ENCODE peak calls at places on chromosomes 13 and 19, in ten cellular contexts. G is ascending aorta, S is colonic mucosa, Y is aorta, F is breast epithelium, Z is pancreas, T is astrocyte, L is tibial artery, K is heart left ventricle, V is caudate nucleus. A is an unnamed sample.

GRCh38 chr13:28037399-28037798 is 48.9 kb upstream of the URAD start:
- DNase-seq in G (no peak), S (no peak), Y (no peak), F (no peak), Z (no peak), T (no peak), L (no peak), K (no peak), V (no peak), A (no peak)

GRCh38 chr19:7905298-7905697 is 1.6 kb downstream of the MAP2K7 start:
- DNase-seq in G (no peak), S (no peak), Y (peak), F (no peak), Z (peak), T (no peak), L (no peak), K (no peak), V (no peak), A (no peak)

GRCh38 chr13:107211073-107211472 is 643.1 kb upstream of the ARGLU1 start:
- DNase-seq in G (peak), S (peak), Y (peak), F (peak), Z (peak), T (peak), L (peak), K (no peak), V (peak), A (peak)

GRCh38 chr19:54207908-54208783 is 7.5 kb downstream of the RPS9 start:
- DNase-seq in G (peak), S (peak), Y (peak), F (peak), Z (peak), T (peak), L (no peak), K (peak), V (no peak), A (peak)

GRCh38 chr13:40969169-40969901 is 49.8 kb downstream of the ELF1 start:
- DNase-seq in G (no peak), S (no peak), Y (no peak), F (no peak), Z (no peak), T (no peak), L (no peak), K (no peak), V (no peak), A (no peak)

GRCh38 chr19:49441210-49441959 is at the start of gene SLC17A7:
- DNase-seq in G (peak), S (peak), Y (peak), F (no peak), Z (no peak), T (no peak), L (peak), K (peak), V (no peak), A (no peak)

GRCh38 chr19:2014731-2015610 is 543 bp downstream of the BTBD2 start:
- DNase-seq in G (no peak), S (no peak), Y (no peak), F (no peak), Z (peak), T (no peak), L (peak), K (no peak), V (no peak), A (peak)

GRCh38 chr19:1213391-1214286 is 8.1 kb downstream of the STK11 start:
- DNase-seq in G (peak), S (peak), Y (peak), F (peak), Z (no peak), T (peak), L (peak), K (peak), V (no peak), A (peak)

GRCh38 chr13:21999666-22000065 is 328.8 kb downstream of the FGF9 start:
- DNase-seq in G (no peak), S (no peak), Y (no peak), F (no peak), Z (no peak), T (no peak), L (no peak), K (no peak), V (no peak), A (no peak)

GRCh38 chr19:55487884-55488687 is at the start of gene SSC5D:
- DNase-seq in G (no peak), S (no peak), Y (peak), F (no peak), Z (no peak), T (peak), L (no peak), K (peak), V (no peak), A (no peak)

GRCh38 chr13:26557051-26557392 is 461 bp upstream of the WASF3 start:
- DNase-seq in G (no peak), S (no peak), Y (no peak), F (no peak), Z (no peak), T (no peak), L (no peak), K (no peak), V (no peak), A (no peak)

GRCh38 chr13:37357548-37357947 is 241.0 kb downstream of the POSTN start:
- DNase-seq in G (no peak), S (no peak), Y (no peak), F (no peak), Z (no peak), T (no peak), L (no peak), K (no peak), V (no peak), A (no peak)

GRCh38 chr19:47723573-47723923 is 10.3 kb downstream of the EHD2 start:
- DNase-seq in G (peak), S (no peak), Y (peak), F (peak), Z (peak), T (peak), L (peak), K (peak), V (no peak), A (peak)

GRCh38 chr13:84296386-84296785 is 414.1 kb upstream of the SLITRK1 start:
- DNase-seq in G (no peak), S (no peak), Y (no peak), F (no peak), Z (no peak), T (peak), L (no peak), K (no peak), V (no peak), A (no peak)

GRCh38 chr19:18731562-18732008 is 48.1 kb downstream of the CRTC1 start:
- DNase-seq in G (no peak), S (no peak), Y (no peak), F (no peak), Z (no peak), T (peak), L (no peak), K (peak), V (no peak), A (no peak)

GRCh38 chr19:6536138-6536671 is 5.4 kb downstream of the TNFSF9 start:
- DNase-seq in G (peak), S (peak), Y (peak), F (peak), Z (no peak), T (peak), L (no peak), K (no peak), V (peak), A (peak)

GRCh38 chr13:113182046-113182445 is 23.6 kb downstream of the PROZ start:
- DNase-seq in G (no peak), S (no peak), Y (no peak), F (no peak), Z (no peak), T (peak), L (no peak), K (no peak), V (no peak), A (no peak)

GRCh38 chr19:12834418-12834943 is at the start of gene RTBDN:
- DNase-seq in G (no peak), S (no peak), Y (no peak), F (no peak), Z (no peak), T (no peak), L (no peak), K (no peak), V (no peak), A (no peak)

GRCh38 chr19:23436944-23437343 is 41.7 kb upstream of the ZNF91 start:
- DNase-seq in G (no peak), S (no peak), Y (no peak), F (no peak), Z (no peak), T (no peak), L (no peak), K (no peak), V (no peak), A (no peak)

GRCh38 chr13:38979891-38980627 is 10.6 kb downstream of the STOML3 start:
- DNase-seq in G (no peak), S (no peak), Y (no peak), F (no peak), Z (no peak), T (no peak), L (no peak), K (no peak), V (no peak), A (no peak)

GRCh38 chr19:35299523-35300339 is 7.8 kb downstream of the MAG start:
- DNase-seq in G (no peak), S (no peak), Y (no peak), F (no peak), Z (no peak), T (no peak), L (no peak), K (no peak), V (peak), A (no peak)

DNA sequence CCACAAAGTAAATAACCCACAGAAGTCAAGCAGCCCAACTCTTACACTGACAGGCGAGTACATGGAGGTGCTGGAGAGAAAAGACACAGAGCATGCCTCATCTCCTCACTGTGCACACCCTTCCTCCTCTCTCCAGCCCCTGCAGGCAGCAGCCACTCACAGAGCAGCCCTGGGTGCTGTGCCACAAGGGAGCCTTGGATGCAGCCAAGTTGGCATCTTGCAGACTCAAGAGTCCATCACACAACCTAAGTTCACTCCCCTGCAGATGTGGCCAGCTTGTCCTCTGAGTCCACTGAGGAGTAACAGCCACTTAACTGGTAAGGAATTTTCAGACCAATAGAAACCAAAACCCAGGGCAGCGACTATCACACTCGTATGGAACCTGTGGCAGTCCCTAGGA is 47.4 kb downstream of the BRD4 start:
- DNase-seq in G (no peak), S (no peak), Y (no peak), F (no peak), Z (no peak), T (no peak), L (no peak), K (no peak), V (no peak), A (no peak)
- H3K27ac ChIP-seq in G (no peak), S (no peak), Y (no peak), F (peak), Z (no peak), T (no peak), L (peak), K (no peak), V (no peak), A (no peak)

GRCh38 chr19:58555920-58556632 is 1.2 kb upstream of the CHMP2A start:
- DNase-seq in G (peak), S (peak), Y (peak), F (no peak), Z (peak), T (no peak), L (peak), K (no peak), V (no peak), A (no peak)
- H3K27ac ChIP-seq in G (peak), S (no peak), Y (no peak), F (peak), Z (no peak), T (no peak), L (peak), K (peak), V (no peak), A (peak)

GRCh38 chr13:86006317-86006716 is 207.1 kb upstream of the SLITRK6 start:
- DNase-seq in G (no peak), S (no peak), Y (no peak), F (no peak), Z (no peak), T (no peak), L (no peak), K (no peak), V (no peak), A (no peak)
- H3K27ac ChIP-seq in G (no peak), S (no peak), Y (no peak), F (no peak), Z (no peak), T (no peak), L (no peak), K (no peak), V (no peak), A (no peak)

GRCh38 chr13:74773263-74773662 is 639.1 kb upstream of the KLF12 start:
- DNase-seq in G (no peak), S (no peak), Y (no peak), F (no peak), Z (no peak), T (no peak), L (no peak), K (no peak), V (no peak), A (no peak)
- H3K27ac ChIP-seq in G (no peak), S (no peak), Y (no peak), F (no peak), Z (no peak), T (no peak), L (no peak), K (no peak), V (no peak), A (no peak)

GRCh38 chr13:60584976-60585375 is 188.0 kb downstream of the TDRD3 start:
- DNase-seq in G (no peak), S (no peak), Y (peak), F (no peak), Z (no peak), T (peak), L (no peak), K (no peak), V (no peak), A (no peak)
- H3K27ac ChIP-seq in G (no peak), S (no peak), Y (no peak), F (peak), Z (no peak), T (peak), L (no peak), K (no peak), V (no peak), A (no peak)

GRCh38 chr13:97234236-97234635 is 12.1 kb downstream of the MBNL2 start:
- DNase-seq in G (no peak), S (peak), Y (no peak), F (no peak), Z (no peak), T (no peak), L (no peak), K (no peak), V (no peak), A (no peak)
- H3K27ac ChIP-seq in G (no peak), S (peak), Y (no peak), F (peak), Z (no peak), T (no peak), L (no peak), K (peak), V (no peak), A (peak)

DNA sequence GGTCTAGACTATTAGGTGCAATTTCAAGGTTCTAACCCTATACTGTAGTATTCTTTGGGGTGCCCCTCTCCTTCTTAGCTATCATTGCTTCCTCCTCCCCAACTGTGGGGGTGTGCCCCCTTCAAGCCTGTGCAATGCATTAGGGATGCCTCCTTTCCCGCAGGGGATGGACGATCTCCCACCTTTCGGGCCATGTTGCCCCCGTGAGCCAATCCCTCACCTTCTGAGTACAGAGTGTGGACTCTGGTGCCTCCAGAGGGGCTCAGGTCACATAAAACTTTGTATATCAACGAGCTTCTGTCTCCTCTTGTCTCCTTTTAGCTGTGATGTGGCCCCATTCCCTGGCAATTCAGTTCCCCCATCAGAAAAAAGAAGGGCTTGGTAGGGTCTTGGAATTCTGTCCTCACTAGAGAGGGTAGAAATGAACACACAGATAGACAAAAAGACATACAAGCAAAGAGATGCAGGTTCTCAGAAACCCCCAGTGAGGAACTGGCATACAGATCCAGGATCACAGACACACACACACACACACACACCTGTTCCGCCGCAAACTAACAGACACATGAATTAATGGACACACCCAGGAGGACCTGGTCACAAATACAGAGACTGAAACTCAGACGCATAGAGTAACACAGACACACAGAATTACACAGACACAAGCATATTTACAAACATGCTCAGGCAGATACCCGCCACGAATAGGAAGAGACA is 2.5 kb upstream of the HNRNPUL1 start:
- DNase-seq in G (no peak), S (peak), Y (no peak), F (no peak), Z (peak), T (no peak), L (peak), K (no peak), V (no peak), A (no peak)
- H3K27ac ChIP-seq in G (peak), S (peak), Y (peak), F (peak), Z (no peak), T (peak), L (peak), K (peak), V (peak), A (peak)

GRCh38 chr19:17488593-17489391 is 18.5 kb downstream of the SLC27A1 start:
- DNase-seq in G (no peak), S (peak), Y (peak), F (peak), Z (peak), T (no peak), L (peak), K (peak), V (no peak), A (peak)
- H3K27ac ChIP-seq in G (no peak), S (no peak), Y (no peak), F (peak), Z (no peak), T (no peak), L (no peak), K (no peak), V (no peak), A (peak)

DNA sequence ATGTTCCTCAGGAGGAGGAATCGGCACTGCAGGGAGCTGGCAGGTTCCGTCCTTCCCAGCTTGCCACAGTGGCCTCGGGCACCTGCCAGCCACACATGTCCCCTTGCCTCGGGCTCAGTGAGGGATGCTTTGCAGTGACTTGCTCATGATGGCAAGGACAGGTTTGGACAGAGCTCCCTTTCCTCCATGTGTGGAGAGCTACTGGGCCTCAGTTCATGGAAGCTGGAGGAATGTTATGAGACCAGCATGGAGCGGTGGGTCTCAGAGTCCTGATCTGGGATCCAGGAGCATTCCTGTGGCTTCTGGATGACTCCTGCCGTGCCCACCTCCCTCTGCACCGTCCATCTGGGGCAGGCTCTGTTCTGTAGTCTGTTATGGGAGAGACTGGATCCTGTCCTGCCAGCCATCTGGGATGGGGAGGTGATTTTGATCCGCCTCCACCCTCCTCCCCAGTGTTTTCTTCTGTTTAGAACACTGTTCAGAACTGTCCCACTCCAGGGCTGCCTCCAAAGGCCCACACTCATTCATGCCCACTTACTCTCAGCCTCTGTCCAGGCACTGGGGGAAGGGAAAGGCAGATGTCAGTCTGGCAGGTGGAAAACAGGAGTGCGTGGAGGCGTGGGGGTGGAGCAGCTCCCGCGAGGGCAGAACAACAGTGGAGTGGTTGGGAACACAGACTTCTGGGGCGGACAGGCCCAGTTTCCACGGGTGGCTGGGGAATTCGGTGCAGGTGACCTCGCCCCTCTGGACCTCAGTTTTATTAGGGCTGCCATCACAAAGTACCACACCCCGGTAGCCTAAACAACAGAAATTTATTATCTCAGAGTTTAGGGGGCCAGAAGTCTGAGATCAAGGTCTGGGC is 59.4 kb downstream of the SIPA1L3 start:
- DNase-seq in G (no peak), S (no peak), Y (no peak), F (peak), Z (no peak), T (peak), L (peak), K (no peak), V (no peak), A (peak)
- H3K27ac ChIP-seq in G (no peak), S (no peak), Y (no peak), F (peak), Z (no peak), T (peak), L (no peak), K (no peak), V (no peak), A (no peak)

GRCh38 chr13:34878354-34878753 is 63.7 kb upstream of the NBEA start:
- DNase-seq in G (no peak), S (no peak), Y (no peak), F (no peak), Z (no peak), T (no peak), L (no peak), K (no peak), V (no peak), A (no peak)

GRCh38 chr13:34884366-34884765 is 57.7 kb upstream of the NBEA start:
- DNase-seq in G (no peak), S (no peak), Y (no peak), F (no peak), Z (no peak), T (no peak), L (no peak), K (no peak), V (no peak), A (no peak)

GRCh38 chr13:34886987-34887386 is 55.1 kb upstream of the NBEA start:
- DNase-seq in G (no peak), S (no peak), Y (no peak), F (no peak), Z (no peak), T (no peak), L (no peak), K (no peak), V (no peak), A (no peak)

GRCh38 chr13:34886476-34886875 is 55.6 kb upstream of the NBEA start:
- DNase-seq in G (no peak), S (no peak), Y (no peak), F (no peak), Z (no peak), T (no peak), L (no peak), K (no peak), V (no peak), A (no peak)

DNA sequence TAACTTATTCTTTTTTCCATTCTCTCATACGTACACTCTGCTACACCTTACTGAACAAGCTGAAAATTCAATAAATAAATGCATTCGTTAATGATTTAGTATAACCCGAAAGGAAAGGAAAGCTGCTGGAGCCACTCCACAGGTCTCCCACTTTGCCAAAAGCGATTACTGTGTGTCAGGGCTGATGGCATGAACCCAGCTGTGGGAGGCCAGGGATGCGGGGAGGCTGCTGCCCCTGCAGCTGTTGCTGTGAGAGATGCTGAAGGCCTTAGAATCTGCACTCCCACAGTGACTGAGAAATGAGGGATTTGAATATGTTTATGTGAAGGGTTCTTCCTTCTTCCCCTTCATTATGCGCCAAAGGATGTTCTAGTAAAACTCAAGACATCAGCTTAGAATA is 58.7 kb upstream of the NBEA start:
- DNase-seq in G (no peak), S (no peak), Y (no peak), F (no peak), Z (no peak), T (no peak), L (no peak), K (no peak), V (no peak), A (no peak)
- H3K27ac ChIP-seq in G (no peak), S (no peak), Y (no peak), F (no peak), Z (no peak), T (no peak), L (no peak), K (no peak), V (no peak), A (no peak)